ENCODE peak calls at places on chromosomes 13 and 19, in five cellular contexts. U is adrenal gland, B is retinal pigment epithelial cell, F is A673, X is tibial artery. I is an unnamed sample.

GRCh38 chr13:44801990-44802389 is 187.3 kb downstream of the NUFIP1 start:
- DNase-seq in U (no peak), X (no peak), B (peak; percentile 66), F (no peak), I (no peak)

GRCh38 chr19:18373892-18374629 is 11.9 kb upstream of the GDF15 start:
- DNase-seq in U (peak; percentile 83), X (peak; percentile 96), B (peak; percentile 98), F (peak; percentile 86), I (peak; percentile 82)

GRCh38 chr19:3986260-3987041 is 1.2 kb upstream of the EEF2 start:
- DNase-seq in U (no peak), B (no peak), F (peak; percentile 92), X (no peak), I (no peak)

GRCh38 chr13:98677398-98677797 is 75.1 kb downstream of the SLC15A1 start:
- DNase-seq in X (no peak), F (peak; percentile 57), B (no peak), U (no peak), I (no peak)

GRCh38 chr13:29683041-29683440 is 87.6 kb upstream of the SLC7A1 start:
- DNase-seq in U (no peak), X (no peak), B (no peak), F (no peak), I (no peak)

GRCh38 chr13:79485014-79485441 is 4.1 kb downstream of the NDFIP2 start:
- DNase-seq in F (no peak), X (no peak), B (peak; percentile 73), U (no peak), I (no peak)

GRCh38 chr19:53010494-53010893 is 3.2 kb upstream of the ERVV-1 start:
- DNase-seq in X (no peak), B (no peak), U (no peak), F (no peak), I (no peak)

GRCh38 chr13:92225861-92226260 is 827.4 kb downstream of the GPC5 start:
- DNase-seq in F (no peak), B (no peak), U (no peak), X (no peak), I (no peak)

GRCh38 chr13:76036176-76036575 is 400.0 kb downstream of the LMO7 start:
- DNase-seq in F (no peak), B (no peak), X (no peak), U (no peak), I (no peak)

GRCh38 chr19:13831560-13832056 is 36.4 kb downstream of the ZSWIM4 start:
- DNase-seq in U (no peak), B (no peak), X (no peak), F (no peak), I (no peak)

DNA sequence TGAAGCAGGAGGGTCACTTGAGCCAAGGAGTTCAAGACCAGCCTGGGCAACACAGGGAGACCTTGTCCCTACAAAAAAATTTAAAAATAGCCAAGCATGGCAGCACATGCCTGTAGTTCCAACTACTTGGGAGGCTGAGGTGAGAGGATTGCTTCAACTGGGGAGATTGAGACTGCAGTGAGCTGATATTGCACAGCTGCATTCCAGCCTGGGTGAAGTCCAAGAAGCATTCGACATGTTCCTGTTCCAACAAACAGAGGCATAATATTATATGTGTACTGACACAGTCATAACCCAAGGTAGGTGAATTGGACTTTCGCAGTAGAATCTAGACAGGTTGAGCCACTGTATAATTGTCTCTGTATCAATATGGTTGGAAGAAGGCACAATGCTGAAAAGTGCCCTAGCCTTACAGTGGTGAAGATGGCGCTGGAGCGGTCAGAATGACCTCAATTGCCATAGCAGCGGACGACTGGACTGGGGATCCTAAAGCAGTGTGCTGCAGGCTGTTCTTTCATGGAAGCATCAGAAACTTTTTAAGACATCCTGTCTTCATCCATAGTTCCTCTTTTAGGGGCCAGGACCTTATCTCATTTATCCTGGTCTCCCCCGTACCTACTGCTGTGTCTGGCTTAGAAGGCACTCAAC is 112.0 kb upstream of the CLDN10 start:
- DNase-seq in B (no peak), U (no peak), X (no peak), F (no peak), I (no peak)
- TF ChIP-seq CTCF in B (no peak), U (no peak), X (no peak), F (no peak), I (no peak)

GRCh38 chr19:41308450-41309224 is 1.3 kb upstream of the CCDC97 start:
- DNase-seq in B (no peak), X (peak; percentile 96), U (peak; percentile 94), F (peak; percentile 93), I (peak; percentile 97)
- TF ChIP-seq CTCF in B (peak; percentile 99), X (peak; percentile 98), U (peak; percentile 98), F (peak; percentile 98), I (peak; percentile 97)

DNA sequence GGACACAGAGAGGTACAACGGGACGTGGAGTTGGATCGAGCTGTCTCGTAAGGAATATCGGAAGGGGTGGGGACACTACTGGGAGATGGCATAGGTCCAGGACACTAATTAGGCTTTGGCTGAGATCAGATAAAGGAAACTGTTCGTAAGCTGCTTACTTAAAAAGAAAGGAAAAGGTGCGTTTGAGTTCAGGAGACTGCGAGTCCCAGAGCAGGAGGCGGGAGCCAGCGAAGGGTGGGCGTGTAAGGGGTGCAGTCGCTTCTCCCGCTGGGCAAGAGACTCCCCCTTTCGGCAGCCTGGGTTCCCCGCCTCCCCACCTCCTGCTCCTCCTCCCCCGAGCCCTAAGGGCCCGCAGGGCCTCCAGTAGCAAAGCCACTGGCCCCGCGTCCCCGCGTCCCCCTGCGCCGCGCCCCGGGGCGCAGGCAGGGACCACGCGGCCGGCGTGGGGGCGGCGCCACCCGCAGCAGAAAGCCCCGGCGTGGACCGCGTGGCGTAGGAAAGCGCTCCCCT is 571 bp downstream of the ABCC4 start:
- DNase-seq in U (peak; percentile 23), X (peak; percentile 69), B (no peak), F (peak; percentile 78), I (peak; percentile 33)
- TF ChIP-seq CTCF in U (no peak), X (no peak), B (peak; percentile 35), F (peak; percentile 40), I (no peak)

DNA sequence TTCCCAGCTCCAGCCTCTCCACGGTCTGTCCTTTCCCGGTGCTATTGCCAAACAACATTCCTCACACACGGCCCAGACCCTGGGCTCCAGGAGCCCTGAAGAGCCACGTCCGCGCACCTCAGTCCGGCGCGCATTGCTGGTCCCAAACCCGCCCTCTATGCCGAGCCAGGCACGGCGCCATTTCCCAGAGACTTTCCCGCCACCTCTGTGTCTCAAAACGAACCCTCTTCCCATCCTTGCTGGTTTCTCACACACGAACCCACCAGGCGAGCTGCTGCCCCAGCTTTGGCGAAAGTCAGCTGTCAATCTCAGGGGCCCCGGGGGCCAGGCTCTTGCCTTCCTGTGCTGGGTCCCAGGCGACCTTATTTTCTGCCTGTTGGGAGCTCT is 28.0 kb upstream of the F7 start:
- DNase-seq in U (no peak), X (no peak), F (no peak), B (no peak), I (peak; percentile 3)
- TF ChIP-seq CTCF in U (no peak), X (no peak), F (no peak), B (no peak), I (no peak)

GRCh38 chr19:12513531-12514061 is 29.0 kb upstream of the ZNF709 start:
- DNase-seq in B (no peak), F (no peak), U (peak; percentile 20), X (no peak), I (no peak)
- TF ChIP-seq CTCF in B (no peak), F (no peak), U (no peak), X (no peak), I (no peak)

GRCh38 chr13:101576977-101577376 is 124.5 kb downstream of the ITGBL1 start:
- DNase-seq in B (no peak), F (no peak), X (no peak), U (no peak), I (no peak)
- TF ChIP-seq CTCF in B (no peak), F (no peak), X (no peak), U (no peak), I (no peak)